ENCODE peak calls at places on chromosomes 5 and 9, in ten cellular contexts. One of them, this sample, is unnamed.

GRCh38 chr5:172834570-172835245 is 657 bp downstream of the ERGIC1 start:
- DNase-seq in kidney tubule cell: no peak
- DNase-seq in CD4-positive, alpha-beta T cell: no peak
- DNase-seq in LoVo: no peak
- DNase-seq in HuH-7: peak
- DNase-seq in Peyer's patch: peak
- DNase-seq in NCI-H446: no peak
- DNase-seq in activated CD4-positive, alpha-beta T cell treated with anti-CD3 and anti-CD28 coated beads, Interleukin-2, amount 50 U/mL, for 4 hours: no peak
- DNase-seq in HT-29: no peak
- DNase-seq in HCEC 1CT: no peak
- DNase-seq in this sample: no peak

GRCh38 chr5:67135381-67135780 is 61.2 kb downstream of the CD180 start:
- DNase-seq in kidney tubule cell: no peak
- DNase-seq in CD4-positive, alpha-beta T cell: no peak
- DNase-seq in LoVo: no peak
- DNase-seq in HuH-7: no peak
- DNase-seq in Peyer's patch: no peak
- DNase-seq in NCI-H446: no peak
- DNase-seq in activated CD4-positive, alpha-beta T cell treated with anti-CD3 and anti-CD28 coated beads, Interleukin-2, amount 50 U/mL, for 4 hours: no peak
- DNase-seq in HT-29: no peak
- DNase-seq in HCEC 1CT: no peak
- DNase-seq in this sample: no peak

GRCh38 chr5:10288600-10289213 is 19.0 kb downstream of the CMBL start:
- DNase-seq in kidney tubule cell: peak
- DNase-seq in CD4-positive, alpha-beta T cell: no peak
- DNase-seq in LoVo: peak
- DNase-seq in HuH-7: no peak
- DNase-seq in Peyer's patch: peak
- DNase-seq in NCI-H446: peak
- DNase-seq in activated CD4-positive, alpha-beta T cell treated with anti-CD3 and anti-CD28 coated beads, Interleukin-2, amount 50 U/mL, for 4 hours: no peak
- DNase-seq in HT-29: peak
- DNase-seq in HCEC 1CT: no peak
- DNase-seq in this sample: no peak

GRCh38 chr5:12488161-12488560 is 583.9 kb upstream of the CTNND2 start:
- DNase-seq in kidney tubule cell: no peak
- DNase-seq in CD4-positive, alpha-beta T cell: no peak
- DNase-seq in LoVo: no peak
- DNase-seq in HuH-7: no peak
- DNase-seq in Peyer's patch: no peak
- DNase-seq in NCI-H446: no peak
- DNase-seq in activated CD4-positive, alpha-beta T cell treated with anti-CD3 and anti-CD28 coated beads, Interleukin-2, amount 50 U/mL, for 4 hours: no peak
- DNase-seq in HT-29: no peak
- DNase-seq in HCEC 1CT: no peak
- DNase-seq in this sample: no peak

GRCh38 chr5:81851481-81852178 is 100.7 kb upstream of the SSBP2 start:
- DNase-seq in kidney tubule cell: peak
- DNase-seq in CD4-positive, alpha-beta T cell: peak
- DNase-seq in LoVo: peak
- DNase-seq in HuH-7: peak
- DNase-seq in Peyer's patch: peak
- DNase-seq in NCI-H446: peak
- DNase-seq in activated CD4-positive, alpha-beta T cell treated with anti-CD3 and anti-CD28 coated beads, Interleukin-2, amount 50 U/mL, for 4 hours: peak
- DNase-seq in HT-29: peak
- DNase-seq in HCEC 1CT: peak
- DNase-seq in this sample: peak

GRCh38 chr5:108642170-108642906 is 105.4 kb upstream of the FER start:
- DNase-seq in kidney tubule cell: peak
- DNase-seq in CD4-positive, alpha-beta T cell: peak
- DNase-seq in LoVo: peak
- DNase-seq in HuH-7: peak
- DNase-seq in Peyer's patch: no peak
- DNase-seq in NCI-H446: peak
- DNase-seq in activated CD4-positive, alpha-beta T cell treated with anti-CD3 and anti-CD28 coated beads, Interleukin-2, amount 50 U/mL, for 4 hours: peak
- DNase-seq in HT-29: peak
- DNase-seq in HCEC 1CT: peak
- DNase-seq in this sample: no peak

GRCh38 chr9:131276107-131276888 is at the start of gene FAM78A:
- DNase-seq in kidney tubule cell: peak
- DNase-seq in CD4-positive, alpha-beta T cell: no peak
- DNase-seq in LoVo: no peak
- DNase-seq in HuH-7: peak
- DNase-seq in Peyer's patch: peak
- DNase-seq in NCI-H446: no peak
- DNase-seq in activated CD4-positive, alpha-beta T cell treated with anti-CD3 and anti-CD28 coated beads, Interleukin-2, amount 50 U/mL, for 4 hours: no peak
- DNase-seq in HT-29: no peak
- DNase-seq in HCEC 1CT: no peak
- DNase-seq in this sample: no peak

GRCh38 chr5:158958048-158958994 is 141.4 kb downstream of the EBF1 start:
- DNase-seq in kidney tubule cell: no peak
- DNase-seq in CD4-positive, alpha-beta T cell: no peak
- DNase-seq in LoVo: no peak
- DNase-seq in HuH-7: peak
- DNase-seq in Peyer's patch: no peak
- DNase-seq in NCI-H446: no peak
- DNase-seq in activated CD4-positive, alpha-beta T cell treated with anti-CD3 and anti-CD28 coated beads, Interleukin-2, amount 50 U/mL, for 4 hours: no peak
- DNase-seq in HT-29: no peak
- DNase-seq in HCEC 1CT: no peak
- DNase-seq in this sample: no peak

GRCh38 chr5:137365126-137365865 is 133.8 kb downstream of the SPOCK1 start:
- DNase-seq in kidney tubule cell: peak
- DNase-seq in CD4-positive, alpha-beta T cell: no peak
- DNase-seq in LoVo: no peak
- DNase-seq in HuH-7: no peak
- DNase-seq in Peyer's patch: no peak
- DNase-seq in NCI-H446: no peak
- DNase-seq in activated CD4-positive, alpha-beta T cell treated with anti-CD3 and anti-CD28 coated beads, Interleukin-2, amount 50 U/mL, for 4 hours: no peak
- DNase-seq in HT-29: no peak
- DNase-seq in HCEC 1CT: no peak
- DNase-seq in this sample: no peak

GRCh38 chr9:132864691-132865090 is 13.4 kb downstream of the AK8 start:
- DNase-seq in kidney tubule cell: no peak
- DNase-seq in CD4-positive, alpha-beta T cell: no peak
- DNase-seq in LoVo: no peak
- DNase-seq in HuH-7: no peak
- DNase-seq in Peyer's patch: no peak
- DNase-seq in NCI-H446: no peak
- DNase-seq in activated CD4-positive, alpha-beta T cell treated with anti-CD3 and anti-CD28 coated beads, Interleukin-2, amount 50 U/mL, for 4 hours: no peak
- DNase-seq in HT-29: no peak
- DNase-seq in HCEC 1CT: no peak
- DNase-seq in this sample: no peak

GRCh38 chr5:110751902-110752762 is 13.3 kb downstream of the SLC25A46 start:
- DNase-seq in kidney tubule cell: peak
- DNase-seq in CD4-positive, alpha-beta T cell: no peak
- DNase-seq in LoVo: no peak
- DNase-seq in HuH-7: no peak
- DNase-seq in Peyer's patch: no peak
- DNase-seq in NCI-H446: no peak
- DNase-seq in activated CD4-positive, alpha-beta T cell treated with anti-CD3 and anti-CD28 coated beads, Interleukin-2, amount 50 U/mL, for 4 hours: no peak
- DNase-seq in HT-29: no peak
- DNase-seq in HCEC 1CT: peak
- DNase-seq in this sample: no peak

GRCh38 chr5:178331491-178331981 is 98.9 kb upstream of the PHYKPL start:
- DNase-seq in kidney tubule cell: no peak
- DNase-seq in CD4-positive, alpha-beta T cell: no peak
- DNase-seq in LoVo: peak
- DNase-seq in HuH-7: no peak
- DNase-seq in Peyer's patch: peak
- DNase-seq in NCI-H446: no peak
- DNase-seq in activated CD4-positive, alpha-beta T cell treated with anti-CD3 and anti-CD28 coated beads, Interleukin-2, amount 50 U/mL, for 4 hours: no peak
- DNase-seq in HT-29: peak
- DNase-seq in HCEC 1CT: no peak
- DNase-seq in this sample: no peak

GRCh38 chr5:126138475-126139005 is 284.7 kb upstream of the GRAMD2B start:
- DNase-seq in kidney tubule cell: peak
- DNase-seq in CD4-positive, alpha-beta T cell: no peak
- DNase-seq in LoVo: no peak
- DNase-seq in HuH-7: no peak
- DNase-seq in Peyer's patch: no peak
- DNase-seq in NCI-H446: peak
- DNase-seq in activated CD4-positive, alpha-beta T cell treated with anti-CD3 and anti-CD28 coated beads, Interleukin-2, amount 50 U/mL, for 4 hours: no peak
- DNase-seq in HT-29: peak
- DNase-seq in HCEC 1CT: peak
- DNase-seq in this sample: no peak

GRCh38 chr9:75429531-75430454 is 341.5 kb downstream of the OSTF1 start:
- DNase-seq in kidney tubule cell: no peak
- DNase-seq in CD4-positive, alpha-beta T cell: no peak
- DNase-seq in LoVo: no peak
- DNase-seq in HuH-7: peak
- DNase-seq in Peyer's patch: no peak
- DNase-seq in NCI-H446: no peak
- DNase-seq in activated CD4-positive, alpha-beta T cell treated with anti-CD3 and anti-CD28 coated beads, Interleukin-2, amount 50 U/mL, for 4 hours: no peak
- DNase-seq in HT-29: no peak
- DNase-seq in HCEC 1CT: no peak
- DNase-seq in this sample: no peak

GRCh38 chr9:3794005-3794404 is 268.2 kb upstream of the RFX3 start:
- DNase-seq in kidney tubule cell: peak
- DNase-seq in CD4-positive, alpha-beta T cell: no peak
- DNase-seq in LoVo: no peak
- DNase-seq in HuH-7: peak
- DNase-seq in Peyer's patch: no peak
- DNase-seq in NCI-H446: no peak
- DNase-seq in activated CD4-positive, alpha-beta T cell treated with anti-CD3 and anti-CD28 coated beads, Interleukin-2, amount 50 U/mL, for 4 hours: no peak
- DNase-seq in HT-29: peak
- DNase-seq in HCEC 1CT: peak
- DNase-seq in this sample: no peak

This sample was measured in type B pancreatic cell.